ENCODE peak calls at places on chromosomes 7 and 10, in nine cellular contexts. U is K562, Q is mesenchymal stem cell, Y is kidney, I is colonic mucosa, G is IMR-90, P is neural progenitor cell, E is MM.1S, A is mammary epithelial cell. K is an unnamed sample.

GRCh38 chr7:105429746-105430612 is 41.3 kb upstream of the SRPK2 start:
- DNase-seq in Q (peak; percentile 33), U (no peak), Y (no peak), A (peak; percentile 39), E (peak; percentile 69), P (peak; percentile 36), G (peak; percentile 47), I (peak; percentile 53), K (peak; percentile 90)

GRCh38 chr7:100875356-100875751 is 451 bp downstream of the SRRT start:
- DNase-seq in A (peak; percentile 27), G (no peak), U (no peak), Y (no peak), P (peak; percentile 47), I (no peak), Q (no peak), E (peak; percentile 44), K (no peak)

GRCh38 chr7:101582971-101583370 is 46.1 kb downstream of the MYL10 start:
- DNase-seq in A (no peak), I (no peak), E (no peak), P (no peak), Y (no peak), U (no peak), Q (no peak), G (no peak), K (no peak)

GRCh38 chr10:5504146-5505072 is 5.0 kb upstream of the CALML5 start:
- DNase-seq in U (no peak), G (no peak), E (no peak), Y (peak; percentile 44), I (peak; percentile 52), P (no peak), Q (no peak), A (peak; percentile 48), K (no peak)

GRCh38 chr7:120856621-120857352 is 1.2 kb downstream of the TSPAN12 start:
- DNase-seq in G (peak; percentile 8), Q (peak; percentile 74), U (peak; percentile 45), E (peak; percentile 55), A (peak; percentile 2), Y (peak; percentile 78), P (peak; percentile 86), I (peak; percentile 59), K (no peak)

GRCh38 chr7:139426258-139427028 is 57.0 kb downstream of the KLRG2 start:
- DNase-seq in G (no peak), Y (no peak), U (no peak), I (no peak), E (no peak), Q (no peak), A (peak; percentile 71), P (no peak), K (no peak)

GRCh38 chr10:7409045-7409731 is 1.6 kb downstream of the SFMBT2 start:
- DNase-seq in E (peak; percentile 84), U (peak; percentile 48), Y (peak; percentile 80), I (peak; percentile 29), G (no peak), Q (peak; percentile 47), A (no peak), P (peak; percentile 41), K (no peak)

GRCh38 chr10:59580257-59580863 is 129.3 kb downstream of the SLC16A9 start:
- DNase-seq in P (peak; percentile 33), A (no peak), I (no peak), U (no peak), Y (no peak), G (peak; percentile 58), Q (peak; percentile 54), E (peak; percentile 13), K (no peak)

GRCh38 chr10:63763744-63764143 is 242.5 kb downstream of the REEP3 start:
- DNase-seq in A (peak; percentile 76), G (peak; percentile 15), U (no peak), Q (peak; percentile 13), I (peak; percentile 17), E (no peak), P (no peak), Y (no peak), K (no peak)

GRCh38 chr10:110753462-110753861 is 109.3 kb downstream of the RBM20 start:
- DNase-seq in A (no peak), E (no peak), I (no peak), U (no peak), P (no peak), Q (no peak), Y (no peak), G (no peak), K (no peak)

DNA sequence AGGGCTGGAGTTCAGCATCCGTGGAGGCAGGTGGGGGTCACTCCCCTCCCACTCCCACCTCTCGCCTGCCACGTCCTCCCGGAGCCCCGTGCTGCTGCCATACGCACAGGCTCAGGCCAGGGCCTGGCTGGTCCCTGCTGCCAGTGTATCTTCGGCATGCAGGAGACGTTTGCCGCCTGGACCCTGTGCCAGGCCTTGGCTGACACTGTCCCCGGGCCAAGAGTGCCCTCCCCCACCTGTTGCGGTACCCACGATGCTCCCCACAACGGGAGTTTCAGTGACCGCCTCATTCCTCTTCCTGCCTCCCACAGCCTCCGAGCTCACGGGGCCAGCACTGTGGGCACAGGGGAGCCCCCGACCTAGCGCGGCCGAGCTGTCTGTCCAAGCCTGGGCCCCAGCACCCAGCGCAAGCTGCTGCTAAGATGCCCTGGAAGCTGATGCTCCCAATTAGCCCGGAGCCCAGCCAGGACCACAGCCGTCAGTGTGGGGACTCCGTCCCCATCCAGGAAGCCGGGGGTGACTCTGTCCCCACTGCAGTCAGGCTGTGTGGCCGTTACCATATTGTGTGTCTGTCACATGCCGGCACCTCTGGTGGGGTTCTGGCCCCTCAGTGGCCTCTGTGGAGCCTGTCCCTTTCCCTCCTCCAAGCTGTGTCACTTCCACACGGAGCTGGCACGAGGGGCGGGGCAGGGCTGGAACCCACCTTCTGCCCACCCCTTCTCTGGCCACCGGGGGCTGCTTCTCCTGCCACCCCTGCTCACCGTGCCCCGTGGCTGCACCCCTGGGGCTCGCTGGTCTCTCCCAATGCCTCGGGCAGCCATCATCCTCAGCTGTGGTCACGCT is 7.6 kb downstream of the TTYH3 start:
- DNase-seq in P (no peak), E (no peak), Y (peak; percentile 77), A (no peak), I (no peak), Q (no peak), U (no peak), G (no peak), K (no peak)
- H3K9ac ChIP-seq in P (no peak overlapping the region), E (no peak overlapping the region), Y (peak overlapping the region; percentile 12), A (no peak overlapping the region), I (no peak overlapping the region), Q (peak overlapping the region; percentile 61), U (no peak overlapping the region), G (no peak overlapping the region), K (no peak overlapping the region)

GRCh38 chr10:132396495-132397035 is 435 bp upstream of the PWWP2B start:
- DNase-seq in U (peak; percentile 88), A (no peak), Q (peak; percentile 62), P (peak; percentile 86), Y (peak; percentile 93), E (peak; percentile 46), I (no peak), G (peak; percentile 31), K (no peak)
- H3K27ac ChIP-seq in U (peak overlapping the region; percentile 65), A (no peak overlapping the region), Q (no peak overlapping the region), P (no peak overlapping the region), Y (peak overlapping the region; percentile 86), E (no peak overlapping the region), I (peak overlapping the region; percentile 86), G (no peak overlapping the region), K (no peak overlapping the region)

GRCh38 chr7:137345799-137346449 is 2.4 kb upstream of the PTN start:
- DNase-seq in P (no peak), U (no peak), Q (no peak), E (no peak), I (no peak), A (no peak), G (no peak), Y (no peak), K (no peak)

GRCh38 chr7:137342751-137343482 is 616 bp downstream of the PTN start:
- DNase-seq in E (no peak), G (peak; percentile 12), Q (peak; percentile 5), I (no peak), P (peak; percentile 12), A (peak; percentile 31), Y (no peak), U (no peak), K (no peak)

GRCh38 chr7:137337902-137338301 is 5.6 kb downstream of the PTN start:
- DNase-seq in E (no peak), U (no peak), G (no peak), I (no peak), Y (no peak), A (no peak), Q (no peak), P (no peak), K (no peak)

GRCh38 chr7:137342340-137342739 is 1.2 kb downstream of the PTN start:
- DNase-seq in E (no peak), Y (no peak), G (peak; percentile 49), I (no peak), Q (peak; percentile 43), A (no peak), P (no peak), U (no peak), K (no peak)

DNA sequence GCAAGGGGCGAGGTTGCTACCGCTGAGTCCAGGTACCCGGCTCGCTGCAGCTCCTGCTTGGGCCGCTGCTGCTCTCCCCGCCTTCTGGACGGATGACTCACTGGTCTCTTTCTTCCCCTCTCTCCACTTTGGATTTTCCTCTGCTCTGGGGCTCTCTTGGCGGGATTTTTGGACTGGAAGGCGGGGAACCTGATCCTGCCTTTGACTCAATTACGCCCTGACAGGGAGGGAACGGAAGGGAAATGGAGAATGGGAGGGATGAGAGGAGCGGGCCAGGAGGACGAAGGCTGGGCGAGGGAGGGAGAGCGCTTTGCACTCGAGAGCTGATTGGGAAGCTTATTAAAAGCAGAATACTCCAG is at the start of gene PTN:
- DNase-seq in Y (peak; percentile 74), E (no peak), G (peak; percentile 79), Q (peak; percentile 58), A (peak; percentile 70), U (no peak), I (no peak), P (peak; percentile 79), K (no peak)
- H3K4me3 ChIP-seq in Y (peak within 1 kb of the TSS; percentile 65), E (no peak within 1 kb of the TSS), G (peak within 1 kb of the TSS; percentile 79), Q (peak within 1 kb of the TSS; percentile 48), A (peak within 1 kb of the TSS; percentile 31), U (no peak within 1 kb of the TSS), I (peak within 1 kb of the TSS; percentile 16), P (peak within 1 kb of the TSS; percentile 76), K (no peak within 1 kb of the TSS)

GRCh38 chr7:25179325-25179724 is 49.0 kb downstream of the NPVF start:
- DNase-seq in G (no peak), P (no peak), E (no peak), Q (no peak), I (no peak), A (no peak), Y (no peak), U (no peak), K (no peak)
- H3K9ac ChIP-seq in G (peak overlapping the region; percentile 78), P (no peak overlapping the region), E (peak overlapping the region; percentile 74), Q (peak overlapping the region; percentile 81), I (peak overlapping the region; percentile 86), A (peak overlapping the region; percentile 21), Y (peak overlapping the region; percentile 73), U (peak overlapping the region; percentile 63), K (peak overlapping the region; percentile 72)

GRCh38 chr10:132443998-132444876 is 47.2 kb downstream of the PWWP2B start:
- DNase-seq in I (no peak), U (peak; percentile 65), A (no peak), Y (peak; percentile 68), Q (no peak), P (no peak), E (no peak), G (no peak), K (peak; percentile 20)
- H3K27ac ChIP-seq in I (no peak overlapping the region), U (peak overlapping the region; percentile 53), A (no peak overlapping the region), Y (no peak overlapping the region), Q (peak overlapping the region; percentile 74), P (no peak overlapping the region), E (no peak overlapping the region), G (no peak overlapping the region), K (peak overlapping the region; percentile 85)

K was measured in SK-N-MC.